ENCODE peak calls at places on chromosomes 3 and 15, in seven cellular contexts. N is esophagus squamous epithelium, A is body of pancreas, D is mammary epithelial cell, Q is psoas muscle, T is PC-9, H is transverse colon. Z is an unnamed sample.

GRCh38 chr3:177465243-177465642 is 268.0 kb upstream of the TBL1XR1 start:
- DNase-seq in N (no peak), A (no peak), D (no peak), Q (peak; percentile 80), T (no peak), H (peak; percentile 47), Z (no peak)

GRCh38 chr15:58611731-58612676 is 137.5 kb downstream of the ADAM10 start:
- DNase-seq in N (no peak), A (no peak), D (no peak), Q (no peak), T (no peak), H (peak; percentile 48), Z (no peak)

GRCh38 chr3:42704136-42704841 is 1.7 kb upstream of the HHATL start:
- DNase-seq in N (no peak), A (no peak), D (no peak), Q (no peak), T (no peak), H (no peak), Z (no peak)

GRCh38 chr3:51940648-51941421 is 869 bp downstream of the RRP9 start:
- DNase-seq in N (no peak), A (peak; percentile 10), D (peak; percentile 6), Q (no peak), T (no peak), H (no peak), Z (no peak)

GRCh38 chr3:58528629-58529028 is 8.4 kb downstream of the ACOX2 start:
- DNase-seq in N (no peak), A (peak; percentile 90), D (peak; percentile 69), Q (no peak), T (peak; percentile 59), H (peak; percentile 64), Z (no peak)

GRCh38 chr3:159928692-159929091 is 59.9 kb upstream of the IL12A start:
- DNase-seq in N (no peak), A (no peak), D (peak; percentile 95), Q (no peak), T (peak; percentile 72), H (no peak), Z (peak; percentile 99)

GRCh38 chr15:52485290-52485689 is 43.4 kb downstream of the MYO5A start:
- DNase-seq in N (no peak), A (no peak), D (no peak), Q (no peak), T (no peak), H (no peak), Z (no peak)

GRCh38 chr3:4982773-4983738 is 3.8 kb downstream of the BHLHE40 start:
- DNase-seq in N (no peak), A (peak; percentile 37), D (peak; percentile 69), Q (peak; percentile 55), T (no peak), H (no peak), Z (peak; percentile 37)

GRCh38 chr3:65334045-65334665 is 646.4 kb upstream of the ADAMTS9 start:
- DNase-seq in N (no peak), A (no peak), D (no peak), Q (no peak), T (no peak), H (no peak), Z (no peak)

GRCh38 chr3:104291437-104291851 is 1075.3 kb upstream of the ALCAM start:
- DNase-seq in N (no peak), A (no peak), D (no peak), Q (no peak), T (no peak), H (no peak), Z (no peak)

GRCh38 chr3:29693863-29694262 is 413.0 kb downstream of the RBMS3 start:
- DNase-seq in N (no peak), A (no peak), D (peak; percentile 57), Q (no peak), T (peak; percentile 59), H (no peak), Z (peak; percentile 89)

GRCh38 chr3:141103503-141103902 is 52.4 kb downstream of the SPSB4 start:
- DNase-seq in N (no peak), A (no peak), D (no peak), Q (no peak), T (no peak), H (no peak), Z (no peak)

GRCh38 chr3:32873491-32874130 is 55.8 kb downstream of the TRIM71 start:
- DNase-seq in N (no peak), A (no peak), D (no peak), Q (no peak), T (no peak), H (no peak), Z (no peak)
- TF ChIP-seq CTCF in N (no peak), A (no peak), D (peak; percentile 33), Q (no peak), T (no peak), H (no peak), Z (peak; percentile 35)

DNA sequence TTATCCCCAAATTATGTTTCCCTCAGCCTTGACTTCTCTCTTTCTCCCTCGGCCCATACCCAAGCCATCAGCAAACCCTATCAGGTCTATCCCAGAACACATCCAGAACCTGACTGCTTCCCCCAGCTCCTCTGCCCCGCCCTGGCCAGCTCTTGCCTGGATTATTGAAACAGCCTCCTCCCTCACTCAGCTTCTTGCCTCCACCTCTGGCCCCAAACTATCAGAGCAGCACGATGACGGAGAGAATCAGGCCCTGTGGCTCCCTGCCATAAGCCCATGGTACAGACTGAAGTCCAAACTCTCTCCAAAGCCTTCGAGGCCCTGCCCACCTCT is 105.3 kb upstream of the LINGO1 start:
- DNase-seq in N (no peak), A (no peak), D (no peak), Q (no peak), T (no peak), H (no peak), Z (no peak)
- H3K27me3 ChIP-seq in N (no peaks in the 10 kb centered on the region), A (no peaks in the 10 kb centered on the region), D (peaks cover 5% of the 10 kb centered on the region), Q (peaks cover 37% of the 10 kb centered on the region), T (peaks cover 99% of the 10 kb centered on the region), H (peaks cover 9% of the 10 kb centered on the region), Z (peaks cover 13% of the 10 kb centered on the region)

GRCh38 chr3:16741103-16741758 is 136.0 kb upstream of the DAZL start:
- DNase-seq in N (no peak), A (no peak), D (peak; percentile 81), Q (no peak), T (no peak), H (no peak), Z (peak; percentile 72)
- H3K27ac ChIP-seq in N (no peak overlapping the region), A (no peak overlapping the region), D (peak overlapping the region; percentile 58), Q (peak overlapping the region; percentile 73), T (no peak overlapping the region), H (no peak overlapping the region), Z (no peak overlapping the region)

DNA sequence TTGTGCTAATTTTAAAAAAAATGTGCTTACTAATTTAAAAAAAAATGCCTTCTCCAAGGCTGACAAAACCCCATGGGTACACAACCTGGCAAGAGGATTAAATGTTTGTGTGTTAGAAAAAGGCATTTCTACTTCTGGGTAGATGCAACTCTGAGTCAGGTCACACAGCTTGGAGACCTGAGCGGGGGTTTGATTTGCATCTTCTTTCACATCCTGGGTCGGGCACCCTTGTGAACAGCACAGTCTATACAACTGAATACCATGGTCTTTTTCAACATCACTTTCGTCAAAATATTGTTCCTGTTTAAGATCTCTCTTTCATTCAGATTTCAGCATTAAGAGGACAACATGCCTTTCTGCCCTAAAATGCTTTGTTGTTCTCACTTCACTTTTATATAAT is 267.2 kb downstream of the CHL1 start:
- DNase-seq in N (no peak), A (no peak), D (no peak), Q (no peak), T (no peak), H (no peak), Z (no peak)
- TF ChIP-seq CTCF in N (no peak), A (no peak), D (no peak), Q (no peak), T (no peak), H (no peak), Z (no peak)

DNA sequence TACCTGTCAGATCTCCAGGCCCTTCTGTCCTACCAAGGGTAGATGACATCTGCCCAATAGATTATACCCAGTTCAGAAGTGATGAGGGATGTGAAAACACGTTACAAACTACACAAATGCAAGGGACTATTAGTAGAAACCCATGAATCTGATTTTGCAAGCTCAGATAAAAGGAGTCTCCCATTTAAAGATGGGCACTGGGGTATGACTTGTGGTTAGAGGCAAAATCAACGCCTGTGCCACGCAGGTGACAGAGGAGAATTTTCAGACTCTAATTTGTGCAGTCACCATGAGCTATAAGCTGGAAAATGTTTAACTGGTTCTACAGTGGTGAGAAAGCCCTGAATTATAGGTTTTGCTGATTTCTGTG is 184.4 kb upstream of the LPP start:
- DNase-seq in N (no peak), A (no peak), D (no peak), Q (no peak), T (no peak), H (no peak), Z (no peak)
- H3K27me3 ChIP-seq in N (no peaks in the 10 kb centered on the region), A (no peaks in the 10 kb centered on the region), D (no peaks in the 10 kb centered on the region), Q (no peaks in the 10 kb centered on the region), T (no peaks in the 10 kb centered on the region), H (no peaks in the 10 kb centered on the region), Z (peaks cover 3% of the 10 kb centered on the region)